ENCODE peak calls at places on chromosome 22, in four cellular contexts. I is EL, E is GM20000, U is H7. M is an unnamed sample.

GRCh38 chr22:36398602-36399472 is 11.1 kb upstream of the MYH9 start:
- DNase-seq in I (peak), E (no peak), U (peak), M (no peak)

GRCh38 chr22:36252754-36253522 is at the start of gene APOL1:
- DNase-seq in I (peak), E (peak), U (no peak), M (no peak)

GRCh38 chr22:48496226-48496845 is 1331.3 kb downstream of the BRD1 start:
- DNase-seq in I (no peak), E (no peak), U (no peak), M (no peak)

GRCh38 chr22:27108425-27109114 is 451.2 kb downstream of the MIAT start:
- DNase-seq in I (no peak), E (no peak), U (no peak), M (no peak)

GRCh38 chr22:22207845-22208564 is 36.6 kb upstream of the VPREB1 start:
- DNase-seq in I (peak), E (peak), U (peak), M (no peak)

GRCh38 chr22:38718414-38718813 is 12.7 kb downstream of the GTPBP1 start:
- DNase-seq in I (peak), E (no peak), U (peak), M (no peak)

GRCh38 chr22:20280866-20281265 is 12.7 kb upstream of the RTN4R start:
- DNase-seq in I (no peak), E (no peak), U (no peak), M (no peak)

GRCh38 chr22:30327864-30328345 is 1.2 kb upstream of the TBC1D10A start:
- DNase-seq in I (no peak), E (no peak), U (peak), M (no peak)

GRCh38 chr22:48823941-48824340 is 1003.7 kb downstream of the BRD1 start:
- DNase-seq in I (no peak), E (no peak), U (peak), M (no peak)